ENCODE peak calls at places on chromosomes 5 and 9, in four cellular contexts. X, V, K and J are unnamed samples.

GRCh38 chr5:14557840-14558239 is 23.8 kb upstream of the OTULINL start:
- DNase-seq in X (no peak), V (no peak), K (no peak), J (no peak)

GRCh38 chr5:178277346-178277745 is 44.7 kb upstream of the PHYKPL start:
- DNase-seq in X (no peak), V (no peak), K (no peak), J (no peak)

GRCh38 chr5:52746539-52746938 is 41.2 kb upstream of the ITGA1 start:
- DNase-seq in X (no peak), V (no peak), K (no peak), J (no peak)

GRCh38 chr9:68536876-68537490 is 3.7 kb downstream of the TMEM252 start:
- DNase-seq in X (no peak), V (no peak), K (no peak), J (no peak)

GRCh38 chr5:90549223-90549622 is 9.4 kb upstream of the ADGRV1 start:
- DNase-seq in X (no peak), V (no peak), K (no peak), J (no peak)

GRCh38 chr9:128393971-128394370 is 22.8 kb downstream of the URM1 start:
- DNase-seq in X (no peak), V (no peak), K (no peak), J (no peak)

GRCh38 chr9:84000186-84000585 is 19.6 kb downstream of the RMI1 start:
- DNase-seq in X (no peak), V (no peak), K (no peak), J (no peak)

GRCh38 chr5:142016576-142016975 is 3.7 kb upstream of the GNPDA1 start:
- DNase-seq in X (no peak), V (no peak), K (no peak), J (no peak)

GRCh38 chr5:55037046-55037771 is 13.2 kb downstream of the GZMK start:
- DNase-seq in X (no peak), V (no peak), K (peak), J (no peak)

GRCh38 chr5:136686192-136686872 is 321.0 kb upstream of the TRPC7 start:
- DNase-seq in X (no peak), V (no peak), K (no peak), J (no peak)

GRCh38 chr9:108468364-108468763 is 387.4 kb downstream of the ACTL7B start:
- DNase-seq in X (no peak), V (no peak), K (no peak), J (no peak)

GRCh38 chr5:116370886-116371285 is 203.7 kb downstream of the SEMA6A start:
- DNase-seq in X (no peak), V (no peak), K (no peak), J (no peak)

GRCh38 chr9:114434878-114435311 is 47.1 kb upstream of the AKNA start:
- DNase-seq in X (no peak), V (no peak), K (no peak), J (no peak)

GRCh38 chr9:10045598-10045997 is 567.2 kb downstream of the PTPRD start:
- DNase-seq in X (no peak), V (no peak), K (no peak), J (no peak)

GRCh38 chr5:153584131-153584530 is 93.7 kb downstream of the GRIA1 start:
- DNase-seq in X (no peak), V (no peak), K (no peak), J (no peak)

GRCh38 chr5:132905938-132906337 is 32.5 kb downstream of the LEAP2 start:
- DNase-seq in X (no peak), V (no peak), K (no peak), J (no peak)

GRCh38 chr9:137452761-137453642 is 6.1 kb downstream of the NSMF start:
- DNase-seq in X (no peak), V (peak), K (peak), J (no peak)

GRCh38 chr5:143065185-143065584 is 295.0 kb downstream of the ARHGAP26 start:
- DNase-seq in X (no peak), V (no peak), K (peak), J (no peak)

GRCh38 chr5:88882321-88883038 is 504 bp downstream of the MEF2C start:
- DNase-seq in X (no peak), V (no peak), K (no peak), J (no peak)

GRCh38 chr5:88883059-88883565 is at the start of gene MEF2C:
- DNase-seq in X (peak), V (peak), K (peak), J (peak)

GRCh38 chr5:88884435-88884877 is 1.5 kb upstream of the MEF2C start:
- DNase-seq in X (no peak), V (no peak), K (no peak), J (no peak)

GRCh38 chr5:88885043-88885442 is 2.1 kb upstream of the MEF2C start:
- DNase-seq in X (no peak), V (no peak), K (no peak), J (no peak)

GRCh38 chr5:88883566-88884434 is 816 bp upstream of the MEF2C start:
- DNase-seq in X (no peak), V (peak), K (peak), J (peak)
- TF ChIP-seq POLR2A in X (no peak), V (peak), K (peak), J (no peak)

GRCh38 chr5:149549461-149550266 is 1.6 kb downstream of the CSNK1A1 start:
- DNase-seq in X (no peak), V (no peak), K (peak), J (peak)
- TF ChIP-seq POLR2A in X (no peak), V (no peak), K (no peak), J (no peak)

GRCh38 chr9:87086536-87086935 is 139.2 kb upstream of the GAS1 start:
- DNase-seq in X (no peak), V (no peak), K (no peak), J (no peak)

GRCh38 chr9:87088192-87088591 is 140.9 kb upstream of the GAS1 start:
- DNase-seq in X (no peak), V (no peak), K (no peak), J (no peak)

GRCh38 chr9:87089963-87090362 is 142.7 kb upstream of the GAS1 start:
- DNase-seq in X (no peak), V (no peak), K (no peak), J (no peak)

GRCh38 chr9:87087197-87087596 is 139.9 kb upstream of the GAS1 start:
- DNase-seq in X (no peak), V (no peak), K (no peak), J (no peak)

GRCh38 chr9:87088621-87089020 is 141.3 kb upstream of the GAS1 start:
- DNase-seq in X (no peak), V (no peak), K (no peak), J (no peak)
- TF ChIP-seq POLR2A in X (no peak), V (no peak), K (no peak), J (no peak)

DNA sequence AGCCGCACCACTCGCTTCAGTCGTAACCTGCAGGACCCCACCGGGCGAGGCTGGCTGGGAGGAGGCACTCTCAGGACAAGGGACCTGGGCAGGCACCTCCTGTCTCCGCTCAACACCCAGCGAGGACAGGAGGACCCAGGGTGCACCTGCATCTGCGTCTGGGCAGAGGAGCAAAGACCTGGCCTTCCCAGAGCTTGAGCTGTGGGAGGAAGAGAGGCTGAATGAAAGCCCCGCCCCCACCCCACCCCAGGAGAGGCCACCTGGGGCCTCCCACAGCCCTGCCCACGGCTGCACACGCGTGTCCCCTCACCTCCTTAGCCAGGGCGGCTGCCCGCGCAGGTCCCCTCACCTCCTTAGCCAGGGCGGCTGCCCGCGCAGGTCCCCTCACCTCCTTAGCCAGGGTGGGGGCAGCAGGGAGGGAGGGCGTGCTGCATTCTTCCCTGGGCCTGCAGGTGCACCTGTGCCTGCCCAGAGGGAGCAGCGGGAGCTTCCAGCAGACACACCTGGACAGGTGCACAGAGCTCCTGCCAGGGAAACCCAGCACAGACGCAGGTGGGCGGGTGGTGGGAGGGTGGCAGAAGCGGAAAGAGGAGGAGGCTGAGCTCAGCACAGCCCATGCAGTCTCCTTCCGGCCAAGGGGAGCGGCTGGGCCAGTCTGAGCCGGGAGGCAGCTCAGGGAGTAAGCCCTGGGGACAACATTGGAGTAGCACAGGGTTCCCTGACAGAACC is 18.5 kb upstream of the SLC12A7 start:
- DNase-seq in X (no peak), V (no peak), K (peak), J (peak)
- TF ChIP-seq POLR2A in X (no peak), V (no peak), K (peak), J (peak)

GRCh38 chr5:66923457-66923856 is 273.1 kb downstream of the CD180 start:
- DNase-seq in X (no peak), V (no peak), K (no peak), J (no peak)
- TF ChIP-seq POLR2A in X (no peak), V (no peak), K (no peak), J (no peak)